ENCODE peak calls at places on chromosome 7, in ten cellular contexts. O is WTC11, N is astrocyte of the spinal cord, Z is GM23338, Y is Calu3, U is adrenal gland, P is nephron progenitor cell, L is mammary epithelial cell, C is fibroblast of pulmonary artery, F is HCT116. A is an unnamed sample.

GRCh38 chr7:128734777-128735342 is 4.3 kb upstream of the CALU start:
- DNase-seq in O (no peak), Y (no peak), L (no peak), F (no peak), U (no peak), C (no peak), Z (no peak), N (no peak), P (no peak), A (no peak)

GRCh38 chr7:72405389-72405788 is 6.7 kb downstream of the CALN1 start:
- DNase-seq in F (no peak), U (no peak), P (no peak), C (no peak), O (no peak), N (no peak), L (peak; percentile 6), Z (no peak), Y (peak; percentile 3), A (no peak)

GRCh38 chr7:94382746-94383145 is 11.9 kb upstream of the COL1A2 start:
- DNase-seq in P (no peak), O (no peak), C (no peak), Z (no peak), Y (no peak), L (peak; percentile 30), U (no peak), F (no peak), N (no peak), A (no peak)

GRCh38 chr7:155326385-155326784 is 28.7 kb downstream of the INSIG1 start:
- DNase-seq in C (no peak), U (no peak), F (no peak), N (no peak), L (no peak), P (no peak), Y (no peak), O (no peak), Z (no peak), A (no peak)

GRCh38 chr7:94133460-94133859 is 129.3 kb upstream of the BET1 start:
- DNase-seq in C (no peak), L (no peak), F (no peak), Z (no peak), U (no peak), P (no peak), O (no peak), Y (no peak), N (peak; percentile 62), A (no peak)

GRCh38 chr7:7099584-7100014 is 82.7 kb upstream of the C1GALT1 start:
- DNase-seq in P (peak; percentile 54), L (peak; percentile 89), U (peak; percentile 85), N (peak; percentile 94), F (peak; percentile 86), C (peak; percentile 96), Z (peak; percentile 99), O (peak; percentile 84), Y (peak; percentile 94), A (peak; percentile 95)

GRCh38 chr7:103613655-103614642 is 167.9 kb upstream of the SLC26A5 start:
- DNase-seq in F (no peak), P (no peak), N (no peak), U (no peak), Y (no peak), L (no peak), Z (peak; percentile 54), O (no peak), C (no peak), A (peak; percentile 34)

GRCh38 chr7:1432411-1433082 is 26.7 kb downstream of the MICALL2 start:
- DNase-seq in U (peak; percentile 68), P (peak; percentile 90), L (peak; percentile 23), N (peak; percentile 30), Z (peak; percentile 85), Y (peak; percentile 90), C (peak; percentile 59), F (peak; percentile 21), O (peak; percentile 89), A (peak; percentile 35)

GRCh38 chr7:139620676-139621344 is 97.3 kb downstream of the CLEC2L start:
- DNase-seq in P (peak; percentile 62), F (peak; percentile 26), U (peak; percentile 40), Y (peak; percentile 86), Z (peak; percentile 82), C (peak; percentile 34), N (no peak), L (peak; percentile 40), O (peak; percentile 84), A (peak; percentile 28)

GRCh38 chr7:6306471-6306870 is 34.0 kb upstream of the CYTH3 start:
- DNase-seq in C (peak; percentile 55), L (peak; percentile 80), Z (no peak), N (peak; percentile 54), O (no peak), P (no peak), F (peak; percentile 59), Y (peak; percentile 89), U (no peak), A (peak; percentile 72)

GRCh38 chr7:36272567-36273269 is 116.9 kb upstream of the ANLN start:
- DNase-seq in L (no peak), O (no peak), Z (no peak), C (no peak), U (no peak), P (no peak), Y (peak; percentile 86), N (no peak), F (no peak), A (peak; percentile 85)

GRCh38 chr7:142463401-142463850 is 205.6 kb upstream of the PRSS58 start:
- DNase-seq in P (no peak), Y (no peak), Z (no peak), L (no peak), F (no peak), U (no peak), O (no peak), C (no peak), N (no peak), A (no peak)

GRCh38 chr7:142457146-142457703 is 199.4 kb upstream of the PRSS58 start:
- DNase-seq in N (no peak), O (no peak), C (no peak), U (no peak), P (no peak), L (no peak), F (no peak), Y (no peak), Z (no peak), A (no peak)

GRCh38 chr7:142460402-142461117 is 202.7 kb upstream of the PRSS58 start:
- DNase-seq in Y (no peak), C (no peak), N (peak; percentile 32), F (no peak), P (no peak), O (no peak), Z (no peak), L (no peak), U (no peak), A (no peak)

GRCh38 chr7:142461437-142461836 is 203.6 kb upstream of the PRSS58 start:
- DNase-seq in N (peak; percentile 90), Y (no peak), Z (no peak), F (no peak), U (no peak), O (no peak), P (no peak), L (peak; percentile 80), C (peak; percentile 49), A (no peak)

DNA sequence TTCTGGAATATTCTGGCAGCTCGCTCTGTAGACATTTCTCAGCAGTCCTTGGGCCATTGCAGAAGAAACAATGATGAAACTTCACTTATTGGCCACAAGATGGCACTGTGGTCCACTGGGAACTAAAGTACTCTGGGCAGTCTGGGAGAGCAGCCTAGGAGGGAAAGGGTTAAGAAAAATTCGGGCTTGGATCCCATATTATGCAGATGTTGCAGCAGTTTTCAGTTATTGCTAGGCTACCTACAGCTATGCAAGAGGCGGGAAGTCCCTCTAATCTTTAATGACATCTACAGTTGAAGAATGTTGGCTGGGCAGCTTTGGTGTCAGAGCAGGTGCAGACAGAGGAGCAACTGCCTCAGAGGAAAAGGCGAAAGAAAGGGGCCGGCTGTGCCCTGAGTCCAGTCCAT is 201.7 kb upstream of the PRSS58 start:
- DNase-seq in U (no peak), Y (peak; percentile 35), F (peak; percentile 41), C (peak; percentile 78), P (peak; percentile 27), L (peak; percentile 67), Z (peak; percentile 71), O (no peak), N (peak; percentile 85), A (peak; percentile 25)
- TF ChIP-seq CTCF in U (peak; percentile 59), Y (peak; percentile 78), F (peak; percentile 85), C (peak; percentile 77), P (peak; percentile 74), L (peak; percentile 70), Z (peak; percentile 81), O (peak; percentile 65), N (peak; percentile 70), A (peak; percentile 65)

GRCh38 chr7:116969371-116969902 is 16.1 kb downstream of the ST7 start:
- DNase-seq in C (no peak), U (no peak), O (no peak), P (no peak), L (no peak), Y (no peak), F (no peak), N (no peak), Z (peak; percentile 49), A (no peak)
- TF ChIP-seq CTCF in C (no peak), U (no peak), O (no peak), P (no peak), L (no peak), Y (no peak), F (no peak), N (no peak), Z (no peak), A (no peak)

GRCh38 chr7:22082553-22082885 is 136.8 kb upstream of the CDCA7L start:
- DNase-seq in C (peak; percentile 7), Y (no peak), U (no peak), P (no peak), L (no peak), N (no peak), F (no peak), Z (peak; percentile 79), O (no peak), A (no peak)
- TF ChIP-seq CTCF in C (no peak), Y (no peak), U (no peak), P (no peak), L (no peak), N (no peak), F (no peak), Z (no peak), O (no peak), A (no peak)

GRCh38 chr7:12518920-12519681 is 51.4 kb upstream of the SCIN start:
- DNase-seq in U (no peak), F (no peak), C (peak; percentile 9), N (peak; percentile 4), P (peak; percentile 28), L (peak; percentile 8), Y (peak; percentile 46), O (peak; percentile 68), Z (peak; percentile 79), A (peak; percentile 34)
- TF ChIP-seq CTCF in U (no peak), F (peak; percentile 30), C (peak; percentile 58), N (peak; percentile 62), P (peak; percentile 50), L (peak; percentile 64), Y (peak; percentile 71), O (peak; percentile 75), Z (peak; percentile 87), A (peak; percentile 48)

GRCh38 chr7:66804001-66804400 is 63.5 kb downstream of the RABGEF1 start:
- DNase-seq in F (no peak), C (no peak), Z (no peak), Y (no peak), U (no peak), P (no peak), N (peak; percentile 13), O (no peak), L (no peak), A (no peak)
- TF ChIP-seq CTCF in F (no peak), C (no peak), Z (no peak), Y (no peak), U (no peak), P (no peak), N (no peak), O (no peak), L (no peak), A (no peak)

GRCh38 chr7:101869901-101870290 is 52.5 kb downstream of the CUX1 start:
- DNase-seq in F (no peak), C (no peak), P (no peak), U (no peak), N (no peak), Y (no peak), Z (no peak), O (no peak), L (no peak), A (no peak)
- TF ChIP-seq CTCF in F (no peak), C (no peak), P (no peak), U (no peak), N (no peak), Y (no peak), Z (no peak), O (no peak), L (no peak), A (no peak)

A was measured in HepG2.